ENCODE peak calls at places on chromosome 17, in four cellular contexts. L is activated T-cell treated with anti-CD3 and anti-CD28 coated beads for 1 hour; F is lower lobe of right lung; X is activated naive CD8-positive, alpha-beta T cell treated with anti-CD3 and anti-CD28 coated beads, Interleukin-2, amount 50 U/mL, for 16 hours. E is an unnamed sample.

GRCh38 chr17:81328925-81329278 is 33.8 kb upstream of the SLC38A10 start:
- DNase-seq in L (no peak), F (no peak), X (no peak), E (no peak)

GRCh38 chr17:16425202-16425601 is 9.8 kb downstream of the TRPV2 start:
- DNase-seq in L (no peak), F (no peak), X (no peak), E (no peak)

GRCh38 chr17:72942594-72942993 is 149.9 kb downstream of the SLC39A11 start:
- DNase-seq in L (no peak), F (no peak), X (no peak), E (no peak)

GRCh38 chr17:45857977-45858708 is 13.5 kb downstream of the SPPL2C start:
- DNase-seq in L (no peak), F (no peak), X (no peak), E (no peak)

GRCh38 chr17:38868095-38868967 is 1.5 kb upstream of the LASP1 start:
- DNase-seq in L (no peak), F (no peak), X (no peak), E (no peak)

GRCh38 chr17:7841309-7841621 is 7.2 kb downstream of the KDM6B start:
- DNase-seq in L (no peak), F (no peak), X (no peak), E (no peak)

GRCh38 chr17:81839301-81839700 is 4.5 kb upstream of the PPP1R27 start:
- DNase-seq in L (no peak), F (no peak), X (no peak), E (no peak)

GRCh38 chr17:64706224-64707076 is 44.3 kb upstream of the SMURF2 start:
- DNase-seq in L (no peak), F (no peak), X (no peak), E (no peak)

GRCh38 chr17:3667366-3668278 is 756 bp downstream of the TAX1BP3 start:
- DNase-seq in L (no peak), F (peak; percentile 92), X (no peak), E (peak; percentile 82)

GRCh38 chr17:77734371-77735050 is 224.0 kb upstream of the TNRC6C start:
- DNase-seq in L (no peak), F (peak; percentile 70), X (no peak), E (peak; percentile 61)

GRCh38 chr17:41784207-41784744 is 2.2 kb downstream of the JUP start:
- DNase-seq in L (no peak), F (no peak), X (no peak), E (no peak)

GRCh38 chr17:30824002-30824355 is 513 bp downstream of the CRLF3 start:
- DNase-seq in L (peak; percentile 16), F (no peak), X (no peak), E (no peak)

GRCh38 chr17:55624789-55625433 is 97.8 kb downstream of the TMEM100 start:
- DNase-seq in L (no peak), F (no peak), X (no peak), E (no peak)

GRCh38 chr17:81203136-81203535 is 19.6 kb downstream of the CEP131 start:
- DNase-seq in L (no peak), F (no peak), X (no peak), E (no peak)

GRCh38 chr17:2475056-2475455 is 36.6 kb downstream of the METTL16 start:
- DNase-seq in L (no peak), F (no peak), X (no peak), E (no peak)

GRCh38 chr17:78717431-78717980 is 64.6 kb downstream of the CYTH1 start:
- DNase-seq in L (no peak), F (no peak), X (no peak), E (peak; percentile 70)

GRCh38 chr17:81821603-81822311 is 11.3 kb downstream of the MCRIP1 start:
- DNase-seq in L (no peak), F (peak; percentile 92), X (no peak), E (peak; percentile 95)

GRCh38 chr17:59853168-59853918 is 39.4 kb downstream of the TUBD1 start:
- DNase-seq in L (no peak), F (no peak), X (no peak), E (peak; percentile 40)

GRCh38 chr17:8889458-8890210 is 22.2 kb upstream of the PIK3R6 start:
- DNase-seq in L (no peak), F (no peak), X (no peak), E (no peak)

GRCh38 chr17:1095093-1095852 is 84.5 kb downstream of the ABR start:
- DNase-seq in L (no peak), F (peak; percentile 88), X (no peak), E (no peak)